ENCODE peak calls at places on chromosomes 4 and X, in nine cellular contexts. J is endothelial cell of umbilical vein; G is activated CD8-positive, alpha-beta T cell treated with anti-CD3 and anti-CD28 coated beads for 36 hours; H is OCI-LY7; W is choroid plexus epithelial cell; U is AG09319; N is ovary; O is glutamatergic neuron; A is GM12864. L is an unnamed sample.

GRCh38 chr4:3372933-3373465 is 68.8 kb upstream of the HGFAC start:
- DNase-seq in N (no peak), W (no peak), O (no peak), H (no peak), U (no peak), A (no peak), J (no peak), G (peak), L (no peak)

GRCh38 chrX:40488299-40488698 is 92.5 kb upstream of the ATP6AP2 start:
- DNase-seq in H (no peak), U (no peak), J (no peak), O (no peak), A (no peak), W (no peak), G (no peak), N (no peak), L (no peak)

GRCh38 chr4:85147481-85148076 is 181.1 kb upstream of the WDFY3 start:
- DNase-seq in U (peak), N (peak), J (peak), H (peak), A (peak), G (peak), W (peak), O (peak), L (no peak)

GRCh38 chr4:148874331-148874730 is 432.1 kb upstream of the NR3C2 start:
- DNase-seq in W (no peak), J (no peak), G (no peak), N (no peak), O (no peak), A (no peak), H (peak), U (no peak), L (no peak)

GRCh38 chr4:103996637-103997036 is 276.9 kb upstream of the TACR3 start:
- DNase-seq in U (no peak), N (no peak), G (no peak), J (no peak), H (no peak), O (no peak), W (peak), A (no peak), L (peak)

GRCh38 chrX:27917713-27918500 is 63.3 kb downstream of the DCAF8L1 start:
- DNase-seq in H (no peak), O (no peak), N (no peak), J (no peak), A (no peak), W (no peak), G (no peak), U (no peak), L (no peak)

GRCh38 chrX:108537005-108537404 is 97.4 kb downstream of the COL4A5 start:
- DNase-seq in H (peak), A (peak), U (peak), N (no peak), G (peak), J (peak), O (no peak), W (peak), L (no peak)

GRCh38 chrX:154980330-154981115 is 42.0 kb downstream of the F8 start:
- DNase-seq in U (peak), W (peak), O (peak), G (peak), A (peak), J (peak), N (peak), H (peak), L (peak)

GRCh38 chr4:183140911-183141320 is 41.9 kb downstream of the WWC2 start:
- DNase-seq in O (no peak), W (peak), N (no peak), U (peak), J (peak), A (no peak), H (no peak), G (no peak), L (no peak)

GRCh38 chrX:154059231-154059630 is 38.3 kb downstream of the MECP2 start:
- DNase-seq in U (no peak), J (no peak), H (no peak), W (peak), O (no peak), A (no peak), N (no peak), G (no peak), L (no peak)

GRCh38 chrX:46376246-46376885 is 168.9 kb downstream of the ZNF674 start:
- DNase-seq in J (peak), H (peak), O (no peak), U (peak), W (peak), G (peak), N (no peak), A (no peak), L (peak)

GRCh38 chrX:149129767-149130166 is 375.3 kb downstream of the IDS start:
- DNase-seq in O (no peak), N (no peak), J (peak), U (no peak), W (peak), A (no peak), H (no peak), G (no peak), L (no peak)

GRCh38 chr4:76279462-76279861 is 27.1 kb upstream of the STBD1 start:
- DNase-seq in O (no peak), U (no peak), N (no peak), H (no peak), G (peak), W (no peak), A (no peak), J (no peak), L (no peak)

GRCh38 chrX:136712631-136713030 is 64.7 kb downstream of the CD40LG start:
- DNase-seq in A (no peak), J (no peak), W (peak), O (no peak), N (no peak), U (no peak), G (no peak), H (no peak), L (no peak)

GRCh38 chrX:72123471-72124185 is 8.1 kb downstream of the RTL5 start:
- DNase-seq in O (no peak), W (peak), N (peak), H (no peak), U (no peak), A (no peak), G (no peak), J (peak), L (peak)

GRCh38 chrX:54933150-54933826 is 12.7 kb downstream of the TRO start:
- DNase-seq in U (no peak), H (no peak), W (no peak), N (no peak), A (no peak), J (no peak), O (no peak), G (no peak), L (no peak)

GRCh38 chr4:1401409-1402020 is 4.7 kb downstream of the NKX1-1 start:
- DNase-seq in H (no peak), J (no peak), A (no peak), O (peak), G (no peak), N (no peak), W (no peak), U (no peak), L (no peak)

GRCh38 chr4:164918956-164919355 is 42.0 kb downstream of the APELA start:
- DNase-seq in N (no peak), A (no peak), J (no peak), U (no peak), W (no peak), G (no peak), O (no peak), H (no peak), L (no peak)

GRCh38 chr4:79947386-79947785 is 125.6 kb downstream of the ANTXR2 start:
- DNase-seq in H (no peak), G (no peak), A (no peak), U (no peak), J (no peak), N (no peak), W (no peak), O (no peak), L (no peak)

GRCh38 chrX:129227376-129227775 is 295.9 kb downstream of the SMARCA1 start:
- DNase-seq in J (no peak), H (no peak), N (no peak), A (no peak), U (no peak), O (no peak), W (no peak), G (no peak), L (no peak)

GRCh38 chrX:17361620-17362019 is 13.4 kb upstream of the NHS start:
- DNase-seq in H (peak), O (peak), N (peak), A (no peak), J (no peak), G (no peak), W (peak), U (no peak), L (no peak)
- TF ChIP-seq CTCF in H (peak), O (peak), N (no peak), A (peak), J (peak), G (no peak), W (peak), U (peak), L (peak)

DNA sequence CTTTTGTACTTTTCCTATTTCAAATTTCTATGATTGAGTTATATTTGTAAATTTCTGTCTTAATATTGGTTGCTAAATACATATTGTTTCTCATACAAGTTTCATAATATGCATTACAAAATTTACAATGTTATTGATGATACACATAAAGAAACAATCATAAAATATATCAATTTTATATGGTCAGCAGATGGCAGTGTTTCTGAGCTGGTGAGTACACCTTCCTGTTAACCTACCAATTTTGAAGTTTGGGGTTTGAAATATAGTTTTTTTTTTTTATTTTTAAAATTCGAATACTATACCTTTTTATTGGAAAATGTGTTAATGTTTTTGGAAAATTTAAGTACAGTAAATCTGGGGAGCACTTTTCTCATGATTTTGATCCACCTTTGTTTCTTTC is 1953.1 kb upstream of the ADGRL3 start:
- DNase-seq in W (peak), A (no peak), J (no peak), H (peak), G (no peak), U (no peak), O (no peak), N (no peak), L (no peak)
- TF ChIP-seq CTCF in W (peak), A (no peak), J (no peak), H (peak), G (no peak), U (no peak), O (no peak), N (no peak), L (peak)

GRCh38 chrX:64885850-64886249 is 90.4 kb downstream of the ZC4H2 start:
- DNase-seq in W (no peak), N (no peak), O (peak), H (peak), A (no peak), J (no peak), G (peak), U (no peak), L (no peak)
- TF ChIP-seq CTCF in W (peak), N (no peak), O (peak), H (peak), A (peak), J (peak), G (no peak), U (peak), L (peak)

GRCh38 chrX:153032397-153033118 is 23.7 kb upstream of the PNMA3 start:
- DNase-seq in W (peak), J (peak), G (peak), U (no peak), H (peak), O (peak), N (peak), A (peak), L (no peak)
- TF ChIP-seq CTCF in W (peak), J (peak), G (peak), U (peak), H (peak), O (peak), N (peak), A (peak), L (peak)

GRCh38 chrX:1244164-1245076 is 24.2 kb upstream of the CSF2RA start:
- DNase-seq in A (no peak), H (peak), J (no peak), O (peak), N (no peak), G (peak), U (no peak), W (no peak), L (no peak)
- TF ChIP-seq CTCF in A (peak), H (peak), J (no peak), O (no peak), N (no peak), G (no peak), U (no peak), W (no peak), L (no peak)

DNA sequence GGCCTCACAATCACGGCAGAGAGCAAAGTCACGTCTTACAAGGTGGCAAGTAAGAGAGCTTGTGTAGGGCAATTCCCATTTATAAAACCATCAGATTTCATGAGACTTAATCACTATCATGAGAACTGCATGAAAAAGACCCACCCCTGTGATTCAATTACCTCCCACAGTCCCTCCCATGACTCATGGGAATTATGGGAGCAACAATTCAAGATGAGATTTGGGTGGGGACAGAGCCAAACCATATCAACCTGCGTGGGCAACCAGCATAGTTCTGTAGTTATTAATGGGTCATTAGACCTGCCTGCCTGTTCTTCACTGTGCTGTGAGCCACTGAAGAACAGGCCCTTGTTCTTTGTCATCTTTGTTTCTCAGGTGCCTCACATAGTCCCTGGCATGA is 593.7 kb upstream of the BOD1L1 start:
- DNase-seq in W (no peak), O (no peak), U (no peak), A (no peak), J (no peak), H (no peak), N (no peak), G (no peak), L (no peak)
- TF ChIP-seq CTCF in W (no peak), O (no peak), U (no peak), A (no peak), J (no peak), H (no peak), N (no peak), G (no peak), L (no peak)

DNA sequence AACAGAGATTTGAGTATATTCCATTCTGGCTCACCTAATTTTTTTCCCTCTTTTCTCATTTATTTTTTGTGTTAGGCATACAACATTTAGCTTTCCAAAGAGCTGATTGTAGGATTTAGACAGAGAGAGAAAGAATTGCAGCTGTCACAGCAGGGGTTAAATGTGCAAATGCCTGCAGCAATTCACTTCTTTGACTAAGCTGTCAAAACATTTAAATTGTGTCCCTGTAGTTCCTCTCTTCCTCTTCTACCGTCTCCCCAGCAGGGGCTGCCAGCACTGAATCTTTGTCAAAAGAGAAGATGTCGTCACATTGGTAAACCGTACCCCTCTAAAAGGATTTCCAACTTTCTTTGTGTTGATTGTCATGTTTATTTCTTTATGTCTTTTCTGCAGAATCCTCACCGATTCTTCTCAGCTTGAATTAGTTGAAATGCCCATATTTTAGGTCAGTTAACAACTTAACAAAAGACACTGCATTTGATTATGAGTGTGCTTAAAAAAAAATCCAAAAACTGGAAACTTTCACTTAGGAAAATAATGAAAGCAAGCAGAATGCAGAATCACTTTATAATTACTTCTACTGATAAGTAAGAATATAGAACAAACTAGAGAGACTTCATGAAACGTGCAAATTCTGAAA is 111.1 kb upstream of the PTPN13 start:
- DNase-seq in A (no peak), G (peak), W (peak), J (no peak), U (no peak), O (peak), N (no peak), H (no peak), L (no peak)
- TF ChIP-seq CTCF in A (no peak), G (no peak), W (peak), J (no peak), U (peak), O (peak), N (no peak), H (no peak), L (peak)

GRCh38 chr4:34953145-34953799 is 1291.0 kb downstream of the ARAP2 start:
- DNase-seq in H (no peak), A (no peak), N (no peak), G (no peak), J (no peak), U (no peak), W (no peak), O (peak), L (no peak)
- TF ChIP-seq CTCF in H (no peak), A (no peak), N (no peak), G (no peak), J (no peak), U (no peak), W (no peak), O (no peak), L (no peak)

DNA sequence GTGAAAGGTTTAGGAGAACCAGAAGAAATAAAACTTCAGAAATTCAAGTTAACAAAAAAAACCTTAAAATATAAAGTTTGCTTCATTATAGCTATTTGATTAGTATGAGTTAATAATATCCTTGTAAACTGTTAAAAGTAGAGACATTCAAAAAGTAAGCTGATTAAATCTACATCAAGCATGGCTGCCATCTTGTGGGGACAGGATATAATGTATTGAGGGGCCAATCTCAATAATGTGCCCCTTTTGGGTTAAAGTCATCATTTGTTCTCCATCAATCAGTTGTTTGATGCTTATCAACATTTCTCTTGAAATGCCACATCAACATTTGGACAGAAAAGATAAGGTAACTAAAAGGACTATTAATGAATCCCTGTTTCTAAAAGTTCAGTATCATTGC is 4.6 kb upstream of the GRID2 start:
- DNase-seq in G (no peak), W (peak), H (no peak), A (no peak), U (no peak), O (no peak), N (no peak), J (no peak), L (no peak)
- TF ChIP-seq CTCF in G (no peak), W (peak), H (no peak), A (no peak), U (no peak), O (no peak), N (no peak), J (no peak), L (peak)

GRCh38 chr4:101643201-101643600 is 147.3 kb upstream of the BANK1 start:
- DNase-seq in H (no peak), A (no peak), G (no peak), W (no peak), N (no peak), J (no peak), U (no peak), O (no peak), L (no peak)

GRCh38 chr4:101649790-101650450 is 140.6 kb upstream of the BANK1 start:
- DNase-seq in U (no peak), O (no peak), W (peak), H (no peak), G (no peak), J (no peak), A (no peak), N (no peak), L (no peak)

GRCh38 chr4:101647710-101648034 is 142.9 kb upstream of the BANK1 start:
- DNase-seq in N (no peak), U (no peak), G (no peak), W (no peak), A (no peak), O (no peak), J (no peak), H (no peak), L (no peak)

DNA sequence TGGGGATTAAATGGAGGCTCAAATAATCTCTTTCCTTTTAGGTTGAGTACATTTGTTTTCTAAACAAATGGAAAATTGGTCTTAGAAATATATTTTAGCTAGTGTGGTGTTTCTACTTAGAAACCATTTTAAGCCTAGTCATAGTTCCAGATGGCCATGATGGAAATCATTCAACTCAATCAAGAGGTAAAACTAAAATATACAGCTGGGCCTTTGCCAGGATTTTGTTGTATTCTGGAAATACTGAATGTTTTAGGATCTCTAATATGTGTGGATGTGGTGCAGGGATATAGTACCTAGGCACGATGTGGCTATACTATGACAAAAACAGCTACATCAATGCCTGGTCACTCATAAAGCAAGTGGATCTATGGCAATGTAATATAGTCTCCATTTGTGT is 146.0 kb upstream of the BANK1 start:
- DNase-seq in N (no peak), G (no peak), J (no peak), U (no peak), W (no peak), A (no peak), H (no peak), O (no peak), L (no peak)
- TF ChIP-seq CTCF in N (no peak), G (no peak), J (no peak), U (no peak), W (no peak), A (no peak), H (no peak), O (no peak), L (no peak)